ENCODE peak calls at places on chromosomes 7 and 10, in seven cellular contexts. T, Z, I, X, L, W and U are unnamed samples. For H4K20me1, the result is how much of the 10 kb centered on the place peaks cover.

GRCh38 chr10:21518629-21519321 is 6.7 kb downstream of the SKIDA1 start:
- DNase-seq in T (no peak), Z (no peak), I (no peak), X (no peak), L (no peak), W (no peak), U (peak)

GRCh38 chr7:5214236-5214635 is 24.2 kb downstream of the WIPI2 start:
- DNase-seq in T (no peak), Z (no peak), I (no peak), X (no peak), L (no peak), W (no peak), U (no peak)

GRCh38 chr10:95456486-95456885 is 104.7 kb downstream of the SORBS1 start:
- DNase-seq in T (no peak), Z (no peak), I (no peak), X (no peak), L (no peak), W (no peak), U (no peak)

GRCh38 chr7:112202819-112203218 is 3.4 kb downstream of the DOCK4 start:
- DNase-seq in T (no peak), Z (no peak), I (no peak), X (no peak), L (peak), W (no peak), U (peak)

GRCh38 chr7:74084722-74085578 is 1.3 kb downstream of the LIMK1 start:
- DNase-seq in T (no peak), Z (no peak), I (no peak), X (no peak), L (no peak), W (peak), U (no peak)

GRCh38 chr10:103609231-103610082 is 116.0 kb downstream of the NEURL1 start:
- DNase-seq in T (no peak), Z (no peak), I (no peak), X (no peak), L (no peak), W (no peak), U (no peak)

GRCh38 chr10:30758341-30758740 is 128.8 kb upstream of the LYZL2 start:
- DNase-seq in T (no peak), Z (no peak), I (no peak), X (no peak), L (no peak), W (no peak), U (no peak)

GRCh38 chr10:131119626-131120355 is 191.7 kb downstream of the TCERG1L start:
- DNase-seq in T (no peak), Z (no peak), I (no peak), X (no peak), L (no peak), W (no peak), U (no peak)

GRCh38 chr7:88072036-88072714 is 138.1 kb downstream of the ADAM22 start:
- DNase-seq in T (peak), Z (no peak), I (peak), X (no peak), L (no peak), W (no peak), U (no peak)

GRCh38 chr10:107098326-107098725 is 66.2 kb downstream of the SORCS1 start:
- DNase-seq in T (no peak), Z (no peak), I (no peak), X (no peak), L (no peak), W (no peak), U (no peak)

GRCh38 chr10:27747096-27747451 is 1.5 kb upstream of the MKX start:
- DNase-seq in T (peak), Z (no peak), I (no peak), X (no peak), L (no peak), W (no peak), U (no peak)

GRCh38 chr7:76396039-76396732 is 13.3 kb downstream of the SSC4D start:
- DNase-seq in T (peak), Z (no peak), I (no peak), X (no peak), L (no peak), W (no peak), U (no peak)

GRCh38 chr7:140015471-140015970 is 47.2 kb downstream of the PARP12 start:
- DNase-seq in T (no peak), Z (no peak), I (no peak), X (no peak), L (no peak), W (no peak), U (no peak)

DNA sequence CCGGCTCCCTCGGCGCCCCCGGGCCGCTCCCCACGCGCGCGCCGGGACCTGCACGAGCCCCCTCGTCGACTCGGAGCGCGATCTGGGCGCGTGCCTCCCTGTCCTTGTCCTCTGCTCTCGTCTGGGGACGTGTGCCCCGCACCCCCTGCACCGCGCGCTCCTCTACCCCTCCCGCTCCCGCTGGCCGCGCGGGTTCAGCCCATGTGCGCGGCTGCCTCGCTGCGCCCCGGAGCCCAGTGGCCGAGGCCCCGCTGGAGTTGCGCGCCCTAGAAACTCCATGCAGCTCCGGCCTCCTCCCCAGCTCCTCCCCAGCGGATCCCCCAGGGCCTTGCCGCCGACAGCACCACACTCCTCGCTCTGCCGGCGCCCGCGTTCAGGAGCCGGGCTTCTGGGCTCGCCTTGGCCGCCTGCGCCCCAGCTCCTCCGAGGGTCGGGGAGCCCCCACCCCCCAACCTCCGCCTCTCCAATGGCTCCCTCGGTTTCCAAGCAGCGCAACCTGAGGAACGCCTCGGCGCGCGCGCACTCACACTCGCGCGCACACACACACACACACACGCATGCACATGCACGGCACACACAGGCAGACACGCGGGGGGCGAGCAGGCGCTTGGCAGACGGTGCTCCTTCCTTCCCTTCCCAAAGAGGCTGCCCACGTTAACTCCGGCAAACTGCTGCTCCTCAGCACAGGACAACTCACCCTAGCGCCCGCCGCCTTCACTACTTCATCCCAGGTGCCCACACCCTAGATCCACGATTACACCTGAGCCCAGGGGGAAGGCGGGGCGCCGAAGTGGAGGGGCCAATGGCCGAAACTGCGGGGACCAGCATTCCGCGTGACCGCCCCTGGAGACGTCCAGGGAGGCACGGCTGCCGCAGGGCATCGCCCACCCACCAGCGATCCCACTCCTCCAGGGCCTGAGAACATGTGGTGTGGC is 75.0 kb downstream of the CALN1 start:
- DNase-seq in T (peak), Z (no peak), I (no peak), X (no peak), L (no peak), W (no peak), U (no peak)
- TF ChIP-seq EZH2 in T (peak), Z (no peak), I (no peak), X (no peak), L (no peak), W (no peak), U (no peak)

GRCh38 chr10:96560489-96560888 is 26.3 kb downstream of the TM9SF3 start:
- DNase-seq in T (no peak), Z (no peak), I (no peak), X (no peak), L (no peak), W (no peak), U (no peak)

GRCh38 chr10:96565774-96566173 is 21.0 kb downstream of the TM9SF3 start:
- DNase-seq in T (no peak), Z (no peak), I (no peak), X (no peak), L (no peak), W (no peak), U (peak)

GRCh38 chr10:96556003-96556402 is 30.8 kb downstream of the TM9SF3 start:
- DNase-seq in T (peak), Z (no peak), I (no peak), X (no peak), L (peak), W (no peak), U (peak)

DNA sequence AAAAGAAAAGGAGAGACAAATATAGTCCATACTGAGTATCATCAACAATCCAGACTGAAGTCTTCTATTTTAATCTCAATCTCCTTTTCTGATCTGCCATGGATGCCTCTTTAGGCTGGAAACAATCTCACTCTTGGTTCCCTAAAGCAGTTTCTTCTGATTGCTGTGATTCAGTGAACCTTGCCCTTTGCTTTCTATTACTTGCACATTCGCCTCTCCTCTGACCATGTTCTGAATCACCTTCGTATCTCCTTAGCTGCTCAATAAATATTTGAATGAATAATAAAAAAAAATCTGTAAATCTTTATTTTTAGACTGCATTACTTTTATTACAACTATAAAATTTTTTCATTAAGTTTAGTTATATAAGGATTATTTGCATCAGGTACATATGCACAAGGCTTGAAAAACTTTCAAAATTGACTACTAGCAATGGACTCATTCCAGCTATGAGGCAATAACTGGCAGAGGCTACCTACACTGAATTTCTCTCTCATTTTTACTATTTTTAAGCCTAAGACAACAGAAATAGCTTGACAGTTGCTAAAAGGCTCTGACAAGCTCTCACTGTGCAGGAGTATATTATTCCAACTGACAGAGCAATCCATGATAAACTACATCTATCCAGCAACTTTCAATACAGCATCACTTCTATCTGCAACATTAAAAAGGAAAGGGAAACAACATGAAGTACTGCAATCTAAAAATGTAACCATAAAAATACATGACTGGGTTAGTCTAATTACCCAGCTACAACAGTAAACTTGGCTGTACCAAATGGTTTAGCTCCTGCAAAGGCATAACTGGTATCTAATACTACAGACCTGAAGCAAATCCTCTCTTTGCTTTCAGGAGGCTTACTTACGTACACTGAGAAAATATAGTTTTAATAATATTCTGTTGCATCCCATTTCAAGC is 25.6 kb downstream of the TM9SF3 start:
- DNase-seq in T (no peak), Z (no peak), I (no peak), X (no peak), L (no peak), W (no peak), U (no peak)
- H4K20me1 ChIP-seq in T (under half), Z (under half), I (under half), X (under half), L (under half), W (under half), U (under half)

GRCh38 chr10:3919676-3920308 is 134.8 kb upstream of the KLF6 start:
- DNase-seq in T (no peak), Z (no peak), I (no peak), X (no peak), L (no peak), W (no peak), U (peak)
- TF ChIP-seq POLR2AphosphoS5 in T (no peak), Z (no peak), I (no peak), X (no peak), L (no peak), W (no peak), U (no peak)

DNA sequence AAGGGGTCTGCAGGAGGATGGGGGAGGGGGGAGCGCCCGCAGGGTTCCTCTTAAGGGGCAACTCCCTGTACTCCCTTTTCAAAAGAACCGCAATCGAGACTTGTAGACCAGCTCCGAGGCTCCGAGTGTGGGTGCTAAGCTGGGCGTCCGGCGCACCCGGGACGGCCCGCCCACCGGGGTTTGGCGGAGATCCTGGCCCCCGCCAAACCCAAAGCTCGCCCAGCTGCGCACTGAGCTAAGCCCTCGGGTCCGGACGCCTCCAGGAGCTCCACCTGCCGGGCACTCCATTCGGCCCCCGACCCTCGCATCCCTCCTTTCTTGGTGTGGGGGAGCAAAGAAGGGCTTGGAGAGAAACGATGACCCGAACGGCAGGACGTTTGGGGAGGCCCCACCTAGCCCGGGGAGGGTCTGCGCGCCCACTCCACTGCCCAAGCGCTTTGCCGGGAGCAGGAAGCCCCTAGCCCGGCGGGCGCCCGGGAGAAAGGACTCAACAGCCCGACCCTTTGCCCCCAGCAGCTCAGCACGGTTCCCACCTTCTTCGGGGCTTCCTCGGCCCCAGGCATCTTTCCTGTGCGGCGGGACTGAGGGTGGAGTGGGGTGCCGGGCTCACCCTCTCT is 649 bp downstream of the AFAP1L2 start:
- DNase-seq in T (peak), Z (no peak), I (no peak), X (no peak), L (no peak), W (no peak), U (no peak)
- TF ChIP-seq EZH2 in T (peak), Z (no peak), I (no peak), X (no peak), L (no peak), W (no peak), U (peak)

GRCh38 chr10:73790886-73791625 is 5.7 kb downstream of the ZSWIM8 start:
- DNase-seq in T (no peak), Z (no peak), I (no peak), X (no peak), L (no peak), W (no peak), U (no peak)
- H4K20me1 ChIP-seq in T (under half), Z (under half), I (under half), X (under half), L (under half), W (under half), U (under half)

GRCh38 chr7:28709756-28710155 is 248.4 kb downstream of the TRIL start:
- DNase-seq in T (no peak), Z (no peak), I (no peak), X (no peak), L (no peak), W (no peak), U (no peak)

GRCh38 chr7:28707291-28707690 is 250.8 kb downstream of the TRIL start:
- DNase-seq in T (no peak), Z (no peak), I (no peak), X (no peak), L (no peak), W (no peak), U (no peak)

GRCh38 chr7:28708458-28708951 is 249.6 kb downstream of the TRIL start:
- DNase-seq in T (peak), Z (no peak), I (no peak), X (no peak), L (no peak), W (no peak), U (no peak)

GRCh38 chr7:28706607-28707006 is 251.5 kb downstream of the TRIL start:
- DNase-seq in T (no peak), Z (no peak), I (no peak), X (no peak), L (no peak), W (no peak), U (no peak)

DNA sequence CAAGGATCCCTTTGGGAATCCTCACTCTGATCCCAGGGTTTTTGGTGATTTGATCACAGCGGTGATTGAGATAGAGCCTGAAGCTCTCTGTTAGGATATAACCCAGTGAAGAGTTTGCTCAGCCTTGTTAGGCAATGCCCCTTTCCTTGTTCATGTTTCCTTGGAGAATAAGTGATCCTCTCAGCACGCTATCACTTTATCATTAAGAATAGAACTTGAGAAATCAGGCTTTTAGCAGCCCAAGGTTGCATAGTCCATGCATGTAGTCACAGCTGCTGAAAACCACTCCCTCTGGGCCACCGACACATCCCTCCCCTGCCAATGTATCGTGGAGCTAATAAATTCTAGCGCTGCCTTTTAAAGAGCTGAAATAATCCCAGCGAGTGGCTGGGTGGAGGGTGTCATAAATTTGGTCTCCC is 250.1 kb downstream of the TRIL start:
- DNase-seq in T (peak), Z (no peak), I (no peak), X (no peak), L (no peak), W (no peak), U (no peak)
- TF ChIP-seq POLR2AphosphoS5 in T (no peak), Z (no peak), I (no peak), X (no peak), L (no peak), W (no peak), U (no peak)

DNA sequence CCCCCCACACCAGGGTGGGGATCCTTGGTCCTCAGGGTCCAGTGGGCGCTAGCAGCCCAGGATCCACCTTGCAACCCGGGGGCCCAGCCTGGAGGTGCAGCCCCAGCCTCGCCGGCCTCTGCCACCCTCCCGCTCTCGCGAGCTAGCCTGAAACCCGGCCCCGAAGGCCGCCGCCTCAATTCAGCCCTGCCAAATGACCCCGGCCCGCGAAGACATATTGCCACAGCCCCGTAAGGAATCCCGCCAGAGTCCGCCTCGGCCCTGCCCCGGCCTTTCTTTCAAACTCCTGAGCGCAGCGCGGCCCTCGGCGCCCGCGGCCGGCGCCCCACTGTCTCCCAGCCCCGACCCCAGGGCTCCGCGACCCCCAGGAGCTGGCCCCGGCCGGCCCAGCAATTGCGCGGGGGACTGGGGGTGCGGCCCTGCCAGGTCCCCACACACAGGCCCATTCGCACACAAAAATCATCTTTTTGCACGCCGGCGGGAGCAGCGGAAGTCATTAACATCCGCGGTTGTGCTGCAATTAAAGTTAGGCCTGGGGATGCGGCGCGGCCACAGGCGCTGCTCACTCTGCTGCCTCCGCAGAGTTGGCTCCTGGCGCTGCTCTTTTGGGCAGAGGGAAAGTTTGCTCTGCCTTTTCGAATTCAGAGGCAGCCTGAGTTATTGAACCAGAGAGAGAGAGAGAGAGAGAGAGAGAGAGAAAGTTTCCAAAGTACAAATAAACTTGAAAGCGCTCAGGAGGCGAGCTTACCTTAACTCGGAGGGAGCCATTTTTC is 4.0 kb downstream of the HOXA5 start:
- DNase-seq in T (peak), Z (no peak), I (no peak), X (no peak), L (no peak), W (no peak), U (no peak)
- TF ChIP-seq EZH2 in T (peak), Z (no peak), I (no peak), X (peak), L (no peak), W (no peak), U (no peak)

GRCh38 chr7:55521543-55522267 is 50.6 kb downstream of the VOPP1 start:
- DNase-seq in T (peak), Z (no peak), I (no peak), X (no peak), L (no peak), W (no peak), U (no peak)

GRCh38 chr7:55524558-55525310 is 47.6 kb downstream of the VOPP1 start:
- DNase-seq in T (no peak), Z (no peak), I (no peak), X (no peak), L (no peak), W (no peak), U (no peak)

GRCh38 chr7:55522268-55522902 is 49.9 kb downstream of the VOPP1 start:
- DNase-seq in T (peak), Z (no peak), I (no peak), X (no peak), L (no peak), W (no peak), U (no peak)

GRCh38 chr7:55520426-55521140 is 51.7 kb downstream of the VOPP1 start:
- DNase-seq in T (no peak), Z (no peak), I (no peak), X (no peak), L (no peak), W (no peak), U (no peak)

DNA sequence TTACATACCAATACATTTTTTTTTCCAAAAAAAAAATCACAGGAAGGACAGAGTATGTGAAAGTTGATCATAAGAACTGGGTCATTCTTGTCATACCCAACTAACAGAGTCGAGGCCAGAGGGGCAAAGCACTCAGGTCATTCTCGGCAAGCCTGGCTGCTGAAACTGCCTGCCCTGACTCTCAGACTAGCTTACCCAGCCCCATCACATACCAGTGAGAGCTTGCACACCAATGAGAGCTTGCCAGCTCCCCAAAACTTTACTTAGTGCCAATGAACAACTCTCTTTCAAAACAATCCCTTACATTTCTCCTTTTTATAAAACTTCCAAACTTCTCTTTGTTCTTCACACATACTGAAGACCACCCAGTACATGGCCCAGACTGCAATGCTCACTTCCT is 48.9 kb downstream of the VOPP1 start:
- DNase-seq in T (no peak), Z (no peak), I (no peak), X (no peak), L (no peak), W (no peak), U (no peak)
- H4K20me1 ChIP-seq in T (under half), Z (under half), I (under half), X (under half), L (under half), W (under half), U (under half)